ENCODE peak calls at places on chromosomes 5 and 9, in four cellular contexts. P is GM12865, V is neural crest cell, E is RWPE1. A is an unnamed sample.
A peak's percentile ranks its signal among the peaks of the same experiment; 100 is the strongest.

GRCh38 chr9:132160802-132161742 is 786 bp upstream of the NTNG2 start:
- DNase-seq in P (peak; percentile 46), V (no peak), E (peak; percentile 40), A (peak; percentile 41)

GRCh38 chr9:133986774-133987454 is 5.2 kb downstream of the VAV2 start:
- DNase-seq in P (no peak), V (no peak), E (no peak), A (no peak)

GRCh38 chr9:100167912-100168775 is 69.1 kb downstream of the INVS start:
- DNase-seq in P (no peak), V (no peak), E (no peak), A (no peak)

GRCh38 chr9:111008148-111009075 is 29.9 kb downstream of the LPAR1 start:
- DNase-seq in P (no peak), V (no peak), E (no peak), A (no peak)

GRCh38 chr9:133122935-133123611 is 2.0 kb upstream of the RALGDS start:
- DNase-seq in P (no peak), V (no peak), E (no peak), A (no peak)

GRCh38 chr9:106588601-106589000 is 274.4 kb upstream of the ZNF462 start:
- DNase-seq in P (no peak), V (no peak), E (peak; percentile 87), A (no peak)

GRCh38 chr9:10387282-10387681 is 225.5 kb downstream of the PTPRD start:
- DNase-seq in P (no peak), V (no peak), E (no peak), A (no peak)

GRCh38 chr5:147530801-147531389 is 21.0 kb upstream of the DPYSL3 start:
- DNase-seq in P (no peak), V (no peak), E (peak; percentile 91), A (no peak)

GRCh38 chr9:135989722-135990467 is 28.7 kb upstream of the UBAC1 start:
- DNase-seq in P (no peak), V (no peak), E (no peak), A (no peak)

DNA sequence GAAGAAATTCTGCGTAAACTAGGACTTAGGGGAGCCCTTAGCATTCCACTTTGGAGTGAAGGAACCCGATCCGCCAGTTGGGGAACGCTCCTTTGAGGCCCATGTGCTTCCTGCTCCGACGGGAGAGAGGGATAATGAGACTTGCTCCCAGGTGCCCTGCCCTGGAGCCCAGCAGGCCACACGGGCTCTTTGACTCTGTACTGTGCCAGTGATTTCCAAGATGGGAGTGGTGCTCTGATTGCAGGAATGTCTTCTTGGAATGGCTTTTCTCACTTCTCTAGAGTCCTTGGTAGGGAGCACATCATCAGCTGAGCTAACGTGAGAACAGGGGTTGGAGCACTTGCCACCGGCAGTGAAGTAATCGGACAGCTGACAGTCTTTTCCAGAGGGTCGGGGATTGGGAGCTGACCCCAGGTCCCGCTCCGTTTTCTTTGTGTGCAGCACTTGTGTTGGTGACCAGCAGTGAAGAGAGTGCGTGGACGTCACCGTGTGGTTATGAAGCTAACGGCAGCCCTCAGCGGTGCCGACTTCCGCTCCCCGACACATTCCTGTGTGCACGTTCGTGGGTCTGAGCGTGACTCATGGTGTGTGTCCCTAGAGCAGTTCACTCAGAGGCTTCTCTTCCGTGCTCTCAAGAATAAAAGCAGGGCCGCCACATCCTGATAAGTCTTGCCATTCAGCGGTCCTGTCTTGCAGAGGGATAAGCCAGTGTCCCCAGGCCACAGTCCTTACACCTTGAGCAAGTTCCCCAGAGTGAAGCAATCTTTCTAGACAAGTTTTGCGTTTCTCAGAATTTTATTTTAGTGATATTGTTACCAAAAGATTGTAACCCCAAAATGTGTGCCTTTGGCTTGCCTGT is 25.6 kb downstream of the ABL1 start:
- DNase-seq in P (no peak), V (no peak), E (peak; percentile 84), A (no peak)
- TF ChIP-seq CTCF in P (no peak), V (no peak), E (peak; percentile 72), A (no peak)

GRCh38 chr5:95862636-95863382 is 40.3 kb upstream of the GLRX start:
- DNase-seq in P (peak; percentile 32), V (no peak), E (no peak), A (no peak)
- TF ChIP-seq CTCF in P (no peak), V (no peak), E (no peak), A (no peak)

GRCh38 chr9:68507098-68507795 is 33.4 kb downstream of the TMEM252 start:
- DNase-seq in P (peak; percentile 37), V (no peak), E (peak; percentile 48), A (no peak)

GRCh38 chr9:68508547-68508946 is 32.1 kb downstream of the TMEM252 start:
- DNase-seq in P (no peak), V (no peak), E (no peak), A (no peak)

GRCh38 chr9:68505681-68506409 is 34.8 kb downstream of the TMEM252 start:
- DNase-seq in P (peak; percentile 46), V (no peak), E (no peak), A (no peak)

GRCh38 chr9:68509689-68510088 is 31.0 kb downstream of the TMEM252 start:
- DNase-seq in P (no peak), V (no peak), E (no peak), A (no peak)

DNA sequence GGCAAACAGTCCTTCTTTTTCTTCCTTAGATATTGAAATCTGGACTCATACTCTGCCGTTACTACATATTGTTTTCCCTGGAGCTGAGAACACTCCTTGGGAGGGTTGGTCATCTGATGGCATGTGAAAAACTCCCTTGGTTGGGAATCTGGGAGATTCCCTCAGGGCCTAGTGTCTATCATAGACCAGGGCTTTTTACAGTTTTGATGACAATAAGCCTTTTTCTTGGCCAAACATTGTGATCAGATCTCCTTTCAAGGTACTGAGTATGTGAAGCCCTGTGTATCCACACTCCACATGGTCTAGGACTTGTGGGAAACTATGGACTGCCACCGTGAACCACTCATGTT is 32.9 kb downstream of the TMEM252 start:
- DNase-seq in P (no peak), V (no peak), E (no peak), A (no peak)
- TF ChIP-seq CTCF in P (no peak), V (peak; percentile 25), E (peak; percentile 12), A (no peak)

GRCh38 chr5:144394036-144394435 is 223.4 kb downstream of the KCTD16 start:
- DNase-seq in P (no peak), V (no peak), E (no peak), A (no peak)
- TF ChIP-seq CTCF in P (no peak), V (no peak), E (no peak), A (no peak)

DNA sequence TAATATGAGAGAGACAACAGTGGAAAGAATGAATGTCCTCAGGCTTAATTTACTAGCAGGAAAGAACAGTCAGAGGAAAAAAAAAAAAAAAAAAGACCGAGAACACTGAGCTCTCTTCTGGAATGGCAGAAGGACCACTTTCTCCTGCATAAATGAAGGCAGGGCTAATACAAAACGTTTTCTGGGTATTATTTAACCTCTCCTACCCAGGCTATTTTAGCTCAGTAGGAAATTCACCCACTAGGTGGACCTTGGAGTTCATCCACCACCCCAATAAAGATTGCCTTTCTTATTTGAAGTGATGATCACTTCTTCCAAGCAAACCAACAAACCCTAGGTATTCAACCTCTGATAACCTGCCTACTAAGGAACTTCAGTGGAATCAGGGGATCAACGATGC is 3.7 kb downstream of the GLIS3 start:
- DNase-seq in P (no peak), V (no peak), E (no peak), A (no peak)
- TF ChIP-seq CTCF in P (no peak), V (peak; percentile 19), E (no peak), A (no peak)

DNA sequence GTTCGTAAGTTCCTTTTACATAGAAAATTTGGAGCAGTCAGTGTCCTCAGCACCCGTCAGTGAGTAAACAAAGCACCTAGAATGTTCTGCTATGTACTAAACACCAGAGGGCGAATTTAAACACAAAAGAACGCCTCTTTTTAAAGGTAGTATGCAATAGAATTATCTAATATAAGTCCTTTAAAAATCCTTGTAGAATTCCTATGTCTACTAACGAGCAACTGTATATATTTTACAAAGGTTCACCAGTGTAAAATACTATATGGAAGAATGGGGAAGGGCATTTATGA is 499 bp upstream of the TMEM232 start:
- DNase-seq in P (no peak), V (no peak), E (no peak), A (no peak)
- TF ChIP-seq CTCF in P (no peak), V (peak; percentile 48), E (no peak), A (no peak)

DNA sequence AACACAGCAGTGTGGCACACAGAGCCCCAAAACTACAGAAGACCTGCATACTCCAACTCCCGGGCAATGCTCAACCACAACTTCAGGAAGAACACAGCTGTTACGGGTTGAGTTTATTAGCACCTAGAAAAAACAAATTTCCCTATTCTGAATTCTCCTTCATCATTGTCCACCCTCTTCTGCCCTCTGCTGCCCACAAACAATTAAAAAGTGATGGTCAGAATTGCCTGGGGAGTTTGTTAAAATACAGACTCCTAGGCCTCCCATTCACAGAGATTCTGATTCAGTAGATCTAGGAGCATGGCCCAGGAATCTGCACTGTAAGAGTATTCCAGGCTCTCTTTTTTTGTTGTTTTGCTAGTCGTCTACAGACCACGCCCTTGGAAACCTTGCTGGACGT is 310.6 kb downstream of the NDUFS4 start:
- DNase-seq in P (no peak), V (no peak), E (no peak), A (no peak)
- TF ChIP-seq CTCF in P (no peak), V (no peak), E (no peak), A (no peak)